ENCODE peak calls at places on chromosomes 1 and 21, in eight cellular contexts. S is H54; X is mucosa of descending colon; R is CD8-positive, alpha-beta memory T cell; G is NCI-H748 treated with DMSO at 0.1 percent for 48 hours; O is Calu3; Z is Right ventricle myocardium inferior; C is RWPE1. B is an unnamed sample.

GRCh38 chr1:210342986-210343780 is 14.5 kb downstream of the HHAT start:
- DNase-seq in S (peak; percentile 54), X (no peak), R (no peak), G (no peak), O (no peak), Z (no peak), C (no peak), B (peak; percentile 82)

GRCh38 chr1:95304803-95305202 is 70.8 kb downstream of the RWDD3 start:
- DNase-seq in S (no peak), X (no peak), R (no peak), G (no peak), O (peak; percentile 25), Z (no peak), C (no peak), B (no peak)

GRCh38 chr1:30756545-30757195 is 904 bp downstream of the LAPTM5 start:
- DNase-seq in S (peak; percentile 92), X (peak; percentile 87), R (peak; percentile 90), G (no peak), O (peak; percentile 66), Z (peak; percentile 90), C (peak; percentile 82), B (no peak)

GRCh38 chr1:94922756-94923465 is 4.0 kb downstream of the CNN3 start:
- DNase-seq in S (no peak), X (no peak), R (no peak), G (no peak), O (no peak), Z (no peak), C (no peak), B (no peak)

GRCh38 chr1:225835752-225836151 is 25.8 kb downstream of the EPHX1 start:
- DNase-seq in S (no peak), X (peak; percentile 50), R (no peak), G (no peak), O (no peak), Z (peak; percentile 87), C (no peak), B (no peak)

GRCh38 chr1:905811-906531 is 17.8 kb upstream of the SAMD11 start:
- DNase-seq in S (peak; percentile 24), X (peak; percentile 63), R (no peak), G (no peak), O (no peak), Z (peak; percentile 60), C (no peak), B (no peak)

GRCh38 chr1:109714661-109715372 is 2.8 kb downstream of the GSTM5 start:
- DNase-seq in S (no peak), X (no peak), R (no peak), G (no peak), O (no peak), Z (no peak), C (no peak), B (no peak)

GRCh38 chr21:37530901-37531351 is 164.4 kb downstream of the DYRK1A start:
- DNase-seq in S (no peak), X (no peak), R (no peak), G (no peak), O (no peak), Z (no peak), C (no peak), B (no peak)

GRCh38 chr1:161091796-161092507 is 2.6 kb upstream of the NECTIN4 start:
- DNase-seq in S (no peak), X (no peak), R (no peak), G (no peak), O (no peak), Z (no peak), C (no peak), B (no peak)